ENCODE peak calls at places on chromosomes 12 and 14, in eight cellular contexts. U is psoas muscle, R is endothelial cell, I is tibial artery, N is lung, D is BE2C, A is IMR-90, T is neural crest cell. C is an unnamed sample.
A peak's percentile ranks its signal among the peaks of the same experiment; 100 is the strongest.

GRCh38 chr12:14099994-14100393 is 118.6 kb upstream of the GRIN2B start:
- DNase-seq in U (no peak), R (no peak), I (no peak), N (no peak), D (no peak), A (no peak), T (no peak), C (no peak)

GRCh38 chr14:72852194-72852593 is 41.7 kb downstream of the DPF3 start:
- DNase-seq in U (no peak), R (no peak), I (no peak), N (no peak), D (no peak), A (no peak), T (no peak), C (no peak)

GRCh38 chr12:94954029-94954685 is 49.3 kb downstream of the NDUFA12 start:
- DNase-seq in U (no peak), R (no peak), I (no peak), N (no peak), D (no peak), A (peak; percentile 6), T (no peak), C (no peak)

GRCh38 chr12:47770086-47770726 is 2.8 kb upstream of the SLC48A1 start:
- DNase-seq in U (no peak), R (no peak), I (no peak), N (no peak), D (no peak), A (peak; percentile 55), T (no peak), C (no peak)

GRCh38 chr12:104676636-104677035 is 219.9 kb downstream of the CHST11 start:
- DNase-seq in U (no peak), R (no peak), I (no peak), N (no peak), D (no peak), A (no peak), T (no peak), C (no peak)

GRCh38 chr12:107593713-107594381 is 91.8 kb upstream of the PWP1 start:
- DNase-seq in U (no peak), R (no peak), I (no peak), N (no peak), D (peak; percentile 72), A (no peak), T (no peak), C (no peak)

GRCh38 chr14:75242546-75243273 is 35.9 kb upstream of the FOS start:
- DNase-seq in U (peak; percentile 82), R (no peak), I (peak; percentile 39), N (no peak), D (no peak), A (peak; percentile 87), T (no peak), C (no peak)

GRCh38 chr14:61585598-61586538 is 109.4 kb upstream of the HIF1A start:
- DNase-seq in U (peak; percentile 68), R (no peak), I (peak; percentile 76), N (peak; percentile 37), D (peak; percentile 62), A (peak; percentile 93), T (no peak), C (no peak)

GRCh38 chr14:64246688-64247087 is 47.5 kb downstream of the ESR2 start:
- DNase-seq in U (no peak), R (no peak), I (no peak), N (no peak), D (no peak), A (no peak), T (no peak), C (no peak)

GRCh38 chr12:9750276-9751203 is 10.2 kb downstream of the CD69 start:
- DNase-seq in U (no peak), R (peak; percentile 54), I (peak; percentile 28), N (peak; percentile 39), D (peak; percentile 35), A (peak; percentile 56), T (peak; percentile 28), C (no peak)

GRCh38 chr12:22100952-22101748 is 55.1 kb downstream of the CMAS start:
- DNase-seq in U (no peak), R (peak; percentile 53), I (peak; percentile 60), N (no peak), D (peak; percentile 49), A (peak; percentile 73), T (peak; percentile 28), C (no peak)

GRCh38 chr12:10722502-10722904 is 620 bp downstream of the YBX3 start:
- DNase-seq in U (peak; percentile 80), R (peak; percentile 38), I (peak; percentile 54), N (peak; percentile 34), D (no peak), A (peak; percentile 65), T (peak; percentile 22), C (no peak)

GRCh38 chr12:86669010-86669409 is 412.8 kb upstream of the MGAT4C start:
- DNase-seq in U (no peak), R (no peak), I (no peak), N (no peak), D (no peak), A (no peak), T (no peak), C (no peak)

GRCh38 chr14:104886690-104887622 is 21.9 kb downstream of the CEP170B start:
- DNase-seq in U (peak; percentile 51), R (peak; percentile 3), I (no peak), N (no peak), D (peak; percentile 11), A (no peak), T (no peak), C (no peak)

GRCh38 chr12:42284876-42285275 is 41.0 kb downstream of the ZCRB1 start:
- DNase-seq in U (no peak), R (no peak), I (no peak), N (no peak), D (no peak), A (peak; percentile 34), T (no peak), C (no peak)

GRCh38 chr14:90281261-90281660 is 24.9 kb downstream of the PSMC1 start:
- DNase-seq in U (no peak), R (no peak), I (no peak), N (no peak), D (no peak), A (peak; percentile 84), T (no peak), C (no peak)

GRCh38 chr14:35687335-35687939 is 121.7 kb downstream of the RALGAPA1 start:
- DNase-seq in U (no peak), R (peak; percentile 30), I (no peak), N (no peak), D (peak; percentile 59), A (peak; percentile 68), T (peak; percentile 24), C (no peak)

GRCh38 chr14:81176224-81176623 is 44.5 kb downstream of the GTF2A1 start:
- DNase-seq in U (no peak), R (no peak), I (peak; percentile 76), N (peak; percentile 58), D (no peak), A (no peak), T (no peak), C (no peak)

GRCh38 chr12:52659395-52659794 is 7.4 kb upstream of the KRT2 start:
- DNase-seq in U (no peak), R (no peak), I (no peak), N (no peak), D (no peak), A (no peak), T (no peak), C (no peak)

GRCh38 chr12:59808317-59808910 is 212.6 kb downstream of the SLC16A7 start:
- DNase-seq in U (no peak), R (no peak), I (no peak), N (no peak), D (no peak), A (peak; percentile 41), T (no peak), C (peak; percentile 7)

GRCh38 chr14:59346796-59347510 is 118.2 kb downstream of the GPR135 start:
- DNase-seq in U (no peak), R (no peak), I (no peak), N (no peak), D (no peak), A (peak; percentile 52), T (no peak), C (no peak)

GRCh38 chr14:92471919-92472318 is 41.7 kb upstream of the RIN3 start:
- DNase-seq in U (no peak), R (no peak), I (no peak), N (no peak), D (no peak), A (peak; percentile 93), T (no peak), C (peak; percentile 63)

GRCh38 chr12:121010860-121011259 is 5.4 kb downstream of the C12orf43 start:
- DNase-seq in U (no peak), R (no peak), I (no peak), N (no peak), D (no peak), A (no peak), T (no peak), C (no peak)
- TF ChIP-seq CTCF in U (no peak), R (no peak), I (no peak), N (no peak), D (no peak), A (no peak), T (no peak), C (no peak)

DNA sequence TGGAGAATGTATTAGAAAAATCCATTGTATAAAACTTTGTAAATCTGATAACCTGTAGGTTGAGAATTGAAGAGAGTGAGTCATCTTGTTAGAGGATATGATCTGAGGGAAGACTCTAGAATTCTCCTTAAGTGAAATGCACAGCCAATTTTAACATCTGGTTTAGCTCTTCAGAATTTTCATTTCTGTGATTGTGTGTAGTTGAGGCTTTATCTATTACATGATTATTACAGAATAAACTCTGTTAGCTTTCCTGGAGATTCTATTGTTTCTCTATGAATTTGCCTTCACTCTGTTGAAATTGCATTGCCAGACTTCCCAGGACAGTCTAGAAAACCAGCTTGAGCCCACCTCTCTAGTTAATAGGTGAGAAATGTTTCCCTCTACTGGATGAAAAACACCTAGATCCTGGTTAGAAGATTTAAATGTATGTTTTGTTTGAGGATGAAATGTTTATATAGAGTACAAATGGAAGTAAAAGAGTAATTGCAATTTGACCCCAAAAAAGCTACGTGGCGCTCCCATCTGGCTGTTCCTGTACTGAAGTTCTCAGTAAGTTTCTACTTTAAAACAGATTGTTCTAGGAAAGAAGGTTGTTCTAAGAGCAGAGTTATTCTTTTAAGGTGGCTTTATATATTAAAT is 2.9 kb downstream of the NUDT4 start:
- DNase-seq in U (no peak), R (no peak), I (no peak), N (no peak), D (peak; percentile 12), A (peak; percentile 70), T (no peak), C (no peak)
- TF ChIP-seq CTCF in U (peak; percentile 24), R (no peak), I (no peak), N (no peak), D (peak; percentile 43), A (peak; percentile 26), T (peak; percentile 57), C (peak; percentile 45)

DNA sequence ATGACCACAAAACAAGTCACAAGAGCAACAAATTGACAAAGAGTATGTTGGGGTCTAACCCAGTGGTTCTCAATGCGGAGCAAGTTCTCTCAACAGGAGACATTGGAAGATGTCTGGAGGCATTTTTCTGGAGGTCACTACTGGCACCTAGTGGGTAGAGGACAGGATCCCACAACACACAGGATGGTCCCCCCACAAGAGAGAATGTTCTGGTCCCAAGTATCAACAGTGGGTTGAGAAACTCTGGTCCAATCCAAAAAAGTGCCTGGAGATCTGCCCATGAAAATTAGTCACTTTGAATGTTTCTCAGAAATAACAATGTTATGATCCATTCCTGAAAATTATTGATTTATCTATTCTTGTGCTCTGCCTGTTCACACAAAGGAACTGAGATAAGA is 3.3 kb downstream of the SSH1 start:
- DNase-seq in U (no peak), R (no peak), I (peak; percentile 79), N (no peak), D (no peak), A (peak; percentile 95), T (no peak), C (peak; percentile 57)
- TF ChIP-seq CTCF in U (peak; percentile 48), R (no peak), I (peak; percentile 47), N (peak; percentile 19), D (peak; percentile 18), A (peak; percentile 65), T (no peak), C (peak; percentile 60)

GRCh38 chr14:38210587-38211257 is 3.0 kb downstream of the SSTR1 start:
- DNase-seq in U (peak; percentile 59), R (peak; percentile 58), I (no peak), N (no peak), D (peak; percentile 32), A (peak; percentile 70), T (no peak), C (no peak)
- TF ChIP-seq CTCF in U (peak; percentile 14), R (no peak), I (peak; percentile 3), N (no peak), D (peak; percentile 38), A (peak; percentile 49), T (peak; percentile 34), C (peak; percentile 16)